ENCODE peak calls at places on chromosomes 7 and 10, in six cellular contexts. Z is A549, D is stomach, R is ovary, G is tibial nerve, U is upper lobe of left lung. L is an unnamed sample.

GRCh38 chr7:106064836-106065559 is 47.1 kb downstream of the SYPL1 start:
- DNase-seq in Z (peak; percentile 88), D (peak; percentile 88), R (peak; percentile 85), G (peak; percentile 53), U (no peak), L (peak; percentile 93)

GRCh38 chr10:15954188-15954587 is 93.9 kb upstream of the MINDY3 start:
- DNase-seq in Z (no peak), D (no peak), R (no peak), G (no peak), U (no peak), L (no peak)

GRCh38 chr7:94374231-94374630 is 20.5 kb upstream of the COL1A2 start:
- DNase-seq in Z (no peak), D (peak; percentile 36), R (peak; percentile 87), G (peak; percentile 76), U (no peak), L (peak; percentile 91)

GRCh38 chr10:118238573-118239240 is 103.4 kb downstream of the FAM204A start:
- DNase-seq in Z (no peak), D (no peak), R (no peak), G (no peak), U (no peak), L (no peak)

GRCh38 chr7:8210845-8211724 is 50.9 kb downstream of the ICA1 start:
- DNase-seq in Z (no peak), D (no peak), R (no peak), G (no peak), U (no peak), L (no peak)

GRCh38 chr10:94546058-94546595 is 539 bp downstream of the HELLS start:
- DNase-seq in Z (peak; percentile 34), D (no peak), R (no peak), G (no peak), U (no peak), L (no peak)

GRCh38 chr7:493661-494251 is 25.9 kb downstream of the PDGFA start:
- DNase-seq in Z (no peak), D (no peak), R (no peak), G (no peak), U (peak; percentile 78), L (peak; percentile 44)

GRCh38 chr7:121322460-121322859 is 6.3 kb upstream of the WNT16 start:
- DNase-seq in Z (no peak), D (no peak), R (no peak), G (no peak), U (no peak), L (no peak)

GRCh38 chr10:113433711-113434110 is 119.1 kb upstream of the HABP2 start:
- DNase-seq in Z (no peak), D (no peak), R (no peak), G (no peak), U (no peak), L (no peak)

GRCh38 chr7:142412551-142413193 is 154.8 kb upstream of the PRSS58 start:
- DNase-seq in Z (peak; percentile 49), D (no peak), R (no peak), G (no peak), U (no peak), L (no peak)

GRCh38 chr10:6494934-6495592 is 85.0 kb downstream of the PRKCQ start:
- DNase-seq in Z (no peak), D (no peak), R (no peak), G (no peak), U (no peak), L (no peak)

GRCh38 chr7:134532155-134533089 is 5.1 kb downstream of the AKR1B10 start:
- DNase-seq in Z (no peak), D (peak; percentile 83), R (no peak), G (no peak), U (no peak), L (no peak)

GRCh38 chr7:27106181-27106905 is 3.9 kb upstream of the HOXA2 start:
- DNase-seq in Z (no peak), D (no peak), R (peak; percentile 49), G (no peak), U (peak; percentile 87), L (no peak)

GRCh38 chr10:28674782-28675181 is 2.5 kb upstream of the BAMBI start:
- DNase-seq in Z (no peak), D (no peak), R (no peak), G (no peak), U (no peak), L (no peak)

GRCh38 chr7:618539-619355 is 99.1 kb upstream of the PDGFA start:
- DNase-seq in Z (no peak), D (peak; percentile 71), R (no peak), G (no peak), U (no peak), L (no peak)

GRCh38 chr7:57423768-57424167 is 26.2 kb upstream of the ZNF716 start:
- DNase-seq in Z (no peak), D (no peak), R (no peak), G (no peak), U (no peak), L (no peak)

GRCh38 chr7:150388709-150389531 is 9.8 kb downstream of the ZNF775 start:
- DNase-seq in Z (no peak), D (peak; percentile 75), R (peak; percentile 78), G (no peak), U (peak; percentile 88), L (no peak)

GRCh38 chr7:55308186-55308929 is 56.8 kb upstream of the LANCL2 start:
- DNase-seq in Z (no peak), D (no peak), R (no peak), G (no peak), U (no peak), L (no peak)
- H3K4me1 ChIP-seq in Z (no peaks in the 10 kb centered on the region), D (no peaks in the 10 kb centered on the region), R (peaks cover 2% of the 10 kb centered on the region), G (no peaks in the 10 kb centered on the region), U (peaks cover 6% of the 10 kb centered on the region), L (no peaks in the 10 kb centered on the region)

DNA sequence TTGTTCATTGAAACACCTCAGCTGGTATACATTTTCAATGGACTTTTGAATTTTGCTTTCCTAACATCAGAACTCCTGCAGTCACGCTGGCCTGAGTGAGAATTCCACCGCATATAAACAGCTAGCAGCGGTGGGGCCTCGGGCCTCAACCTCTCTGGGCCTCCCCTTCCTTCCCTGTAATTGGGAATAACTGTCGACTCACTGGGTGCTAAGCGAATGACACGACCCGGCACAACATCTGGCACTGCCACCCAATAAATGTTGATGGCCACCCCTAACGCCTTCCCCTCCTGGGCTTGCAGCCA is 672 bp downstream of the RCC1L start:
- DNase-seq in Z (peak; percentile 40), D (no peak), R (no peak), G (no peak), U (no peak), L (no peak)
- TF ChIP-seq EP300 in Z (no peak), D (no peak), R (no peak), G (no peak), U (no peak), L (no peak)

GRCh38 chr10:119413738-119414611 is 128.5 kb downstream of the RGS10 start:
- DNase-seq in Z (no peak), D (peak; percentile 32), R (peak; percentile 88), G (no peak), U (peak; percentile 85), L (no peak)

GRCh38 chr10:119416855-119417254 is 125.7 kb downstream of the RGS10 start:
- DNase-seq in Z (peak; percentile 90), D (peak; percentile 82), R (peak; percentile 76), G (no peak), U (no peak), L (no peak)

GRCh38 chr10:119415536-119416527 is 126.7 kb downstream of the RGS10 start:
- DNase-seq in Z (no peak), D (no peak), R (no peak), G (no peak), U (no peak), L (no peak)

GRCh38 chr10:119412831-119413737 is 129.4 kb downstream of the RGS10 start:
- DNase-seq in Z (no peak), D (no peak), R (no peak), G (no peak), U (no peak), L (no peak)

GRCh38 chr10:119415121-119415520 is 127.4 kb downstream of the RGS10 start:
- DNase-seq in Z (no peak), D (no peak), R (no peak), G (no peak), U (no peak), L (no peak)
- H3K4me1 ChIP-seq in Z (no peaks in the 10 kb centered on the region), D (peaks cover 39% of the 10 kb centered on the region), R (peaks cover 38% of the 10 kb centered on the region), G (peaks cover 20% of the 10 kb centered on the region), U (peaks cover 38% of the 10 kb centered on the region), L (peaks cover 12% of the 10 kb centered on the region)

GRCh38 chr10:8331896-8332729 is 277.6 kb downstream of the GATA3 start:
- DNase-seq in Z (peak; percentile 34), D (peak; percentile 58), R (peak; percentile 15), G (no peak), U (peak; percentile 90), L (peak; percentile 62)
- TF ChIP-seq EP300 in Z (no peak), D (no peak), R (no peak), G (no peak), U (no peak), L (no peak)

GRCh38 chr7:116433246-116433645 is 66.3 kb upstream of the CAV2 start:
- DNase-seq in Z (no peak), D (no peak), R (no peak), G (no peak), U (no peak), L (no peak)
- H3K4me1 ChIP-seq in Z (peaks cover 22% of the 10 kb centered on the region), D (peaks cover 3% of the 10 kb centered on the region), R (no peaks in the 10 kb centered on the region), G (no peaks in the 10 kb centered on the region), U (no peaks in the 10 kb centered on the region), L (peaks cover 7% of the 10 kb centered on the region)

DNA sequence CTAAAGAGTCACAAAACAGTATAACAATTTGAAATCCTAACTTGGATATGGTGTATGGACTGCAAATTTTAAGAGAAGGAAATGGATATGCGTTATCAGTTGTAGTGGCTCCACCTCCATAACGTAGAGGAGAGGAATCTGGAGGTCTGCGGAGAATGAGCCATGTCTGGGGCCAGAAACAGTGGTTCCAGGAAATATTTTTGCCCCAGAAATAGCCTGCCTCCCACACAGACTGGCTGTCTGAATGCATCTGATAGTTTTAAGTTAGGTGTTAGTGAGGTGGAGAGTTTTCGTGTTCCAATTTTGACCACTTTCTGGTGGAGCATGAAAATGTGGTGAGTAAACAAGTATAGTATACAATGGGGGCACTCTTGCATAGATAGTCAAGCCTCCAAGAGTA is 1.6 kb downstream of the PHTF2 start:
- DNase-seq in Z (no peak), D (no peak), R (no peak), G (no peak), U (no peak), L (no peak)
- TF ChIP-seq EP300 in Z (no peak), D (no peak), R (no peak), G (no peak), U (no peak), L (no peak)

DNA sequence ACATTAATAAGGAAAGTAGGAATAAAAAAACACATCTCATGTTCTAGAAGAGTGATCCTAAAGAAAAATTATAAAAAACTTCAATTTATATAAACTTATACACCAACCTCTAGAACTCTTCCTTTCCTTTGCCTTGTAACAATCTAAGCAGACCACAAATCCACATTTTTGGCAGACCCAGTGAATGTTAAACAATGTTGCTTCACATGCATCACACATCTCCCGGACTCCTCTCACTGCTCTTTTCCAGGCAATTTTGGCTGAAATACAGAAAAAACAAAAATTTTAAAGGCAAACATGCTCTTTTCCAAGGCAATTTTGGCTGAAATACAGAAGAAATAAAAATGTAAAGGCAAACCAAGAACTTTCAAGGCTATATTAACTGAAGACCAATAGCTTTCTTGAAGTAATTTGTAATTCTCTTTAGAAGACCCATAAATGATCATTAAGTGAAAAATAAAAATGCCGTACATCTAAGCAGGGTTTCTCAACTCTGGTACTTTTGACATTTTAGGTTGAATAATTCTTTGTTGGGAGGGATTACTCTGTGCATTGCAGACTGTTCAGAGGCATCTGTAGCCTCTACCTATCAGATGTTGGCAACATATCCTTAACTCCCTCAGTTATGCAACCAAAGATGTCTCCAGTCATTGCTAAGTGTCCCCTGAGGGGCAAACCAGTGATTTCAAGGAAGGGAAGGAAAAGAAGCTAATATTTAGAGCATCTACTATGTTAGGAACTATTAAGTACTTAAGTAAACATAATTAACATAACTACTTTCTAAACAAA is 64.4 kb downstream of the NRBF2 start:
- DNase-seq in Z (no peak), D (no peak), R (no peak), G (no peak), U (no peak), L (no peak)
- H3K4me1 ChIP-seq in Z (no peaks in the 10 kb centered on the region), D (peaks cover 14% of the 10 kb centered on the region), R (peaks cover 7% of the 10 kb centered on the region), G (no peaks in the 10 kb centered on the region), U (no peaks in the 10 kb centered on the region), L (no peaks in the 10 kb centered on the region)